ENCODE peak calls at places on chromosome 15, in five cellular contexts. One of them, this sample, is unnamed. For H3K36me3, the result is how much of the 10 kb centered on the place peaks cover.

GRCh38 chr15:79339588-79340314 is 28.8 kb downstream of the TMED3 start:
- DNase-seq in naive thymus-derived CD4-positive, alpha-beta T cell: no peak
- DNase-seq in mucosa of descending colon: no peak
- DNase-seq in ovary: no peak
- DNase-seq in testis: peak
- DNase-seq in this sample: peak

GRCh38 chr15:83112233-83112958 is 5.0 kb downstream of the TM6SF1 start:
- DNase-seq in ovary: no peak
- DNase-seq in testis: no peak
- DNase-seq in naive thymus-derived CD4-positive, alpha-beta T cell: no peak
- DNase-seq in mucosa of descending colon: no peak
- DNase-seq in this sample: peak

GRCh38 chr15:66186049-66186825 is 67.3 kb downstream of the MEGF11 start:
- DNase-seq in ovary: no peak
- DNase-seq in mucosa of descending colon: no peak
- DNase-seq in naive thymus-derived CD4-positive, alpha-beta T cell: no peak
- DNase-seq in testis: no peak
- DNase-seq in this sample: no peak

GRCh38 chr15:80317389-80318169 is 65.6 kb upstream of the CTXND1 start:
- DNase-seq in testis: no peak
- DNase-seq in ovary: no peak
- DNase-seq in mucosa of descending colon: no peak
- DNase-seq in naive thymus-derived CD4-positive, alpha-beta T cell: no peak
- DNase-seq in this sample: peak

GRCh38 chr15:99138491-99138982 is 33.7 kb downstream of the SYNM start:
- DNase-seq in naive thymus-derived CD4-positive, alpha-beta T cell: no peak
- DNase-seq in mucosa of descending colon: no peak
- DNase-seq in ovary: no peak
- DNase-seq in testis: peak
- DNase-seq in this sample: no peak

GRCh38 chr15:32888221-32888761 is 170.5 kb downstream of the GREM1 start:
- DNase-seq in ovary: no peak
- DNase-seq in testis: no peak
- DNase-seq in naive thymus-derived CD4-positive, alpha-beta T cell: no peak
- DNase-seq in mucosa of descending colon: no peak
- DNase-seq in this sample: peak

GRCh38 chr15:51117270-51117669 is 22.6 kb upstream of the TNFAIP8L3 start:
- DNase-seq in ovary: no peak
- DNase-seq in mucosa of descending colon: no peak
- DNase-seq in testis: no peak
- DNase-seq in naive thymus-derived CD4-positive, alpha-beta T cell: no peak
- DNase-seq in this sample: no peak

GRCh38 chr15:51907136-51907862 is 64.3 kb downstream of the LEO1 start:
- DNase-seq in ovary: no peak
- DNase-seq in testis: no peak
- DNase-seq in naive thymus-derived CD4-positive, alpha-beta T cell: no peak
- DNase-seq in mucosa of descending colon: no peak
- DNase-seq in this sample: peak

GRCh38 chr15:61070111-61070901 is 158.8 kb downstream of the RORA start:
- DNase-seq in mucosa of descending colon: no peak
- DNase-seq in ovary: no peak
- DNase-seq in naive thymus-derived CD4-positive, alpha-beta T cell: no peak
- DNase-seq in testis: no peak
- DNase-seq in this sample: no peak

GRCh38 chr15:67110958-67111864 is 45.8 kb downstream of the SMAD3 start:
- DNase-seq in ovary: no peak
- DNase-seq in mucosa of descending colon: no peak
- DNase-seq in naive thymus-derived CD4-positive, alpha-beta T cell: no peak
- DNase-seq in testis: no peak
- DNase-seq in this sample: no peak

GRCh38 chr15:56737791-56738190 is 4.5 kb upstream of the ZNF280D start:
- DNase-seq in ovary: no peak
- DNase-seq in testis: no peak
- DNase-seq in naive thymus-derived CD4-positive, alpha-beta T cell: no peak
- DNase-seq in mucosa of descending colon: no peak
- DNase-seq in this sample: no peak

GRCh38 chr15:83784975-83785374 is 131.1 kb downstream of the ADAMTSL3 start:
- DNase-seq in naive thymus-derived CD4-positive, alpha-beta T cell: no peak
- DNase-seq in ovary: no peak
- DNase-seq in mucosa of descending colon: no peak
- DNase-seq in testis: no peak
- DNase-seq in this sample: no peak

GRCh38 chr15:38401716-38402115 is 52.2 kb upstream of the FAM98B start:
- DNase-seq in mucosa of descending colon: no peak
- DNase-seq in testis: no peak
- DNase-seq in naive thymus-derived CD4-positive, alpha-beta T cell: no peak
- DNase-seq in ovary: no peak
- DNase-seq in this sample: no peak

GRCh38 chr15:83846847-83847246 is 192.9 kb downstream of the ADAMTSL3 start:
- DNase-seq in testis: no peak
- DNase-seq in mucosa of descending colon: no peak
- DNase-seq in naive thymus-derived CD4-positive, alpha-beta T cell: no peak
- DNase-seq in ovary: no peak
- DNase-seq in this sample: peak

GRCh38 chr15:72306211-72306785 is 13.7 kb downstream of the CELF6 start:
- DNase-seq in testis: no peak
- DNase-seq in naive thymus-derived CD4-positive, alpha-beta T cell: peak
- DNase-seq in mucosa of descending colon: no peak
- DNase-seq in ovary: no peak
- DNase-seq in this sample: no peak

GRCh38 chr15:66515901-66516322 is 10.8 kb downstream of the ZWILCH start:
- DNase-seq in ovary: no peak
- DNase-seq in naive thymus-derived CD4-positive, alpha-beta T cell: no peak
- DNase-seq in testis: no peak
- DNase-seq in mucosa of descending colon: no peak
- DNase-seq in this sample: no peak

GRCh38 chr15:57566840-57567239 is 24.9 kb upstream of the MYZAP start:
- DNase-seq in naive thymus-derived CD4-positive, alpha-beta T cell: no peak
- DNase-seq in mucosa of descending colon: peak
- DNase-seq in testis: no peak
- DNase-seq in ovary: peak
- DNase-seq in this sample: no peak

GRCh38 chr15:65404196-65404872 is 18.4 kb downstream of the IGDCC4 start:
- DNase-seq in naive thymus-derived CD4-positive, alpha-beta T cell: no peak
- DNase-seq in testis: no peak
- DNase-seq in mucosa of descending colon: no peak
- DNase-seq in ovary: no peak
- DNase-seq in this sample: no peak

GRCh38 chr15:66169023-66169422 is 84.5 kb downstream of the MEGF11 start:
- DNase-seq in testis: no peak
- DNase-seq in ovary: no peak
- DNase-seq in naive thymus-derived CD4-positive, alpha-beta T cell: no peak
- DNase-seq in mucosa of descending colon: no peak
- DNase-seq in this sample: no peak

GRCh38 chr15:63057454-63058335 is 15.1 kb downstream of the TPM1 start:
- DNase-seq in ovary: no peak
- DNase-seq in testis: no peak
- DNase-seq in mucosa of descending colon: no peak
- DNase-seq in naive thymus-derived CD4-positive, alpha-beta T cell: no peak
- DNase-seq in this sample: no peak
- H3K36me3 ChIP-seq in ovary: under half
- H3K36me3 ChIP-seq in testis: under half
- H3K36me3 ChIP-seq in mucosa of descending colon: under half
- H3K36me3 ChIP-seq in naive thymus-derived CD4-positive, alpha-beta T cell: half or more
- H3K36me3 ChIP-seq in this sample: under half

GRCh38 chr15:90105521-90105920 is 3.3 kb upstream of the IDH2 start:
- DNase-seq in ovary: no peak
- DNase-seq in naive thymus-derived CD4-positive, alpha-beta T cell: no peak
- DNase-seq in mucosa of descending colon: no peak
- DNase-seq in testis: no peak
- DNase-seq in this sample: no peak
- H3K36me3 ChIP-seq in ovary: under half
- H3K36me3 ChIP-seq in naive thymus-derived CD4-positive, alpha-beta T cell: under half
- H3K36me3 ChIP-seq in mucosa of descending colon: under half
- H3K36me3 ChIP-seq in testis: under half
- H3K36me3 ChIP-seq in this sample: under half

GRCh38 chr15:30913761-30914160 is 10.0 kb downstream of the FAN1 start:
- DNase-seq in mucosa of descending colon: no peak
- DNase-seq in ovary: no peak
- DNase-seq in naive thymus-derived CD4-positive, alpha-beta T cell: no peak
- DNase-seq in testis: no peak
- DNase-seq in this sample: no peak
- H3K36me3 ChIP-seq in mucosa of descending colon: under half
- H3K36me3 ChIP-seq in ovary: under half
- H3K36me3 ChIP-seq in naive thymus-derived CD4-positive, alpha-beta T cell: half or more
- H3K36me3 ChIP-seq in testis: under half
- H3K36me3 ChIP-seq in this sample: under half

GRCh38 chr15:70056091-70056680 is 41.5 kb downstream of the TLE3 start:
- DNase-seq in naive thymus-derived CD4-positive, alpha-beta T cell: no peak
- DNase-seq in ovary: peak
- DNase-seq in mucosa of descending colon: no peak
- DNase-seq in testis: no peak
- DNase-seq in this sample: no peak
- H3K36me3 ChIP-seq in naive thymus-derived CD4-positive, alpha-beta T cell: half or more
- H3K36me3 ChIP-seq in ovary: under half
- H3K36me3 ChIP-seq in mucosa of descending colon: under half
- H3K36me3 ChIP-seq in testis: under half
- H3K36me3 ChIP-seq in this sample: under half

DNA sequence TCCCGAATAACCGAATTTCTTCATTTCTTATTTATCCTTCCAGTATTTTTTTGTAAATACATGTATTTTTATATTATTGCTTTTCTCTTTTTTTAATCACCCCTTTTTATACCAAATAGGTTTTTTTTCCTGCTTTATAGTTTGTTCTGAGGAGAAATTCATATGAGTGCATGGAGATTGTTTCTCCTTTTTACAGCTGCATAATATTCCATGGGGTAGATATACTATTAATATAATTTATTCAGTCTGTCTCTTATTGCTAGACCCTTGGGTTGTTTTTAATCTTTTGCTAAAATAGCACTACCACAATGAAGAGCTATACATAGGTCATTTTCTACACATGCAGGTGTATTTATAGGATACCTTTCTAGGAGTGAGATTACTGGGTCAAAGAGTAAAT is 3.5 kb upstream of the TMEM87A start:
- DNase-seq in ovary: no peak
- DNase-seq in naive thymus-derived CD4-positive, alpha-beta T cell: no peak
- DNase-seq in mucosa of descending colon: no peak
- DNase-seq in testis: no peak
- DNase-seq in this sample: no peak
- H3K36me3 ChIP-seq in ovary: under half
- H3K36me3 ChIP-seq in naive thymus-derived CD4-positive, alpha-beta T cell: under half
- H3K36me3 ChIP-seq in mucosa of descending colon: under half
- H3K36me3 ChIP-seq in testis: under half
- H3K36me3 ChIP-seq in this sample: under half

DNA sequence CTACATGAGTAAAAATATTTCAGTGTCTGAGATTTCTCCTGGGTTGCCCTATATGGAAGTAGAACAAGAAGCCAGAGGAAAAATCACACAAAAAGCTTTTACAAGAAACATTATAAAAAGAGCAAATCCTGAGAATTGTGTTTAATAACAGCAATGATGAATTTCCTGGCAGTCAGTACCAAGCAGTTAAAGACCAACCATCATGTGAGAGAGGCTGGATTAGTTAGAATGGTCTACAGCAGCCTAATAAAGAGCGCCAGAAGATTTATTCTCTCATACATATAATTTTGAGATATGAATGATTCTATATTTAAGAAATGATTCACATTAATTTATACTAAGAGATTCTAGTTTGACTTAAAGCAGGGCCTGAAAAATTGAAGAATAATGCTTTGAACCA is 59.8 kb upstream of the DPH6 start:
- DNase-seq in naive thymus-derived CD4-positive, alpha-beta T cell: no peak
- DNase-seq in testis: no peak
- DNase-seq in ovary: no peak
- DNase-seq in mucosa of descending colon: no peak
- DNase-seq in this sample: no peak
- H3K36me3 ChIP-seq in naive thymus-derived CD4-positive, alpha-beta T cell: under half
- H3K36me3 ChIP-seq in testis: under half
- H3K36me3 ChIP-seq in ovary: under half
- H3K36me3 ChIP-seq in mucosa of descending colon: under half
- H3K36me3 ChIP-seq in this sample: under half

GRCh38 chr15:40603935-40604334 is 9.9 kb downstream of the KNL1 start:
- DNase-seq in mucosa of descending colon: no peak
- DNase-seq in testis: no peak
- DNase-seq in ovary: no peak
- DNase-seq in naive thymus-derived CD4-positive, alpha-beta T cell: no peak
- DNase-seq in this sample: no peak
- H3K36me3 ChIP-seq in mucosa of descending colon: under half
- H3K36me3 ChIP-seq in testis: under half
- H3K36me3 ChIP-seq in ovary: under half
- H3K36me3 ChIP-seq in naive thymus-derived CD4-positive, alpha-beta T cell: under half
- H3K36me3 ChIP-seq in this sample: under half

DNA sequence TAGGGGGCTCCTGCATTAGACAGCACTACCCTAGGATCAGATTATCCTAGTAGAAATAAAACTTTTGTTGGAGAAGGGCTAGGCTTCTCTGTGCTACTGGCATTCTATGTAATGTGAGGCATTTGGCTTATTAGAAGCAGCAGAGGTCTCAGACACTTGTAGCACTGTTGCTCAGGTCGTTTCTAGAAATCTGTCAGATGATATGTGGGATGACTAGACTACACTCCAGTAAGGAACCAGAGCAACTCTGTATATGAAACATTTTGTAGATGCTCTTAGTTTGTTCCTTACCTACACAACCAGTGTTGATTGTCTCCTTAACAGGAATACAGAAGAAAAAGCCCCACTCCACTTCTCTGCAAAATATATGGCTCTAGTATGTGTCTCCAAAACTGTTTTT is 21.9 kb upstream of the FBXL22 start:
- DNase-seq in naive thymus-derived CD4-positive, alpha-beta T cell: no peak
- DNase-seq in ovary: no peak
- DNase-seq in testis: no peak
- DNase-seq in mucosa of descending colon: no peak
- DNase-seq in this sample: no peak
- H3K36me3 ChIP-seq in naive thymus-derived CD4-positive, alpha-beta T cell: half or more
- H3K36me3 ChIP-seq in ovary: under half
- H3K36me3 ChIP-seq in testis: under half
- H3K36me3 ChIP-seq in mucosa of descending colon: under half
- H3K36me3 ChIP-seq in this sample: under half

This sample was measured in BJ.